ENCODE peak calls at places on chromosomes 12 and 14, in four cellular contexts. L is lower lobe of right lung, F is HepG2, R is lung. Z is an unnamed sample.
A peak's percentile ranks its signal among the peaks of the same experiment; 100 is the strongest.

GRCh38 chr12:132249747-132250478 is 79.5 kb downstream of the GALNT9 start:
- DNase-seq in L (peak; percentile 19), F (no peak), R (no peak), Z (no peak)

GRCh38 chr14:97106609-97107008 is 309.4 kb downstream of the VRK1 start:
- DNase-seq in L (no peak), F (no peak), R (no peak), Z (no peak)

GRCh38 chr12:53798575-53798974 is 46.8 kb upstream of the CISTR start:
- DNase-seq in L (no peak), F (peak; percentile 97), R (no peak), Z (no peak)

GRCh38 chr12:30000401-30000800 is 216.7 kb upstream of the TMTC1 start:
- DNase-seq in L (no peak), F (no peak), R (no peak), Z (no peak)

GRCh38 chr12:20366776-20367409 is 1.4 kb upstream of the PDE3A start:
- DNase-seq in L (no peak), F (no peak), R (no peak), Z (no peak)

GRCh38 chr12:125583071-125583470 is 517.8 kb downstream of the AACS start:
- DNase-seq in L (no peak), F (no peak), R (no peak), Z (no peak)

GRCh38 chr14:58513272-58513671 is 85.8 kb downstream of the KIAA0586 start:
- DNase-seq in L (no peak), F (no peak), R (no peak), Z (no peak)

GRCh38 chr14:71579331-71579730 is 352.9 kb upstream of the RGS6 start:
- DNase-seq in L (no peak), F (no peak), R (no peak), Z (no peak)

GRCh38 chr14:32010561-32011188 is 66.4 kb upstream of the ARHGAP5 start:
- DNase-seq in L (no peak), F (peak; percentile 92), R (no peak), Z (no peak)

GRCh38 chr12:106780010-106780625 is 5.6 kb downstream of the RIC8B start:
- DNase-seq in L (no peak), F (no peak), R (no peak), Z (peak; percentile 65)

GRCh38 chr14:70785556-70785955 is 23.8 kb downstream of the MAP3K9 start:
- DNase-seq in L (no peak), F (no peak), R (no peak), Z (no peak)

GRCh38 chr12:132487311-132487741 is 2.6 kb upstream of the FBRSL1 start:
- DNase-seq in L (no peak), F (no peak), R (no peak), Z (no peak)

GRCh38 chr12:48678561-48679185 is 3.4 kb downstream of the KANSL2 start:
- DNase-seq in L (no peak), F (no peak), R (no peak), Z (no peak)

GRCh38 chr14:35287481-35288013 is 4.6 kb upstream of the PSMA6 start:
- DNase-seq in L (no peak), F (no peak), R (no peak), Z (peak; percentile 43)

GRCh38 chr12:1738480-1738879 is 47.6 kb downstream of the ADIPOR2 start:
- DNase-seq in L (no peak), F (no peak), R (no peak), Z (no peak)

GRCh38 chr12:58420496-58420895 is 479.1 kb downstream of the ATP23 start:
- DNase-seq in L (no peak), F (no peak), R (no peak), Z (no peak)

GRCh38 chr14:44873536-44873935 is 88.2 kb downstream of the KLHL28 start:
- DNase-seq in L (no peak), F (peak; percentile 28), R (no peak), Z (no peak)

GRCh38 chr12:6228535-6229223 is 28.5 kb downstream of the CD9 start:
- DNase-seq in L (no peak), F (no peak), R (no peak), Z (peak; percentile 62)

GRCh38 chr12:59823535-59823934 is 227.7 kb downstream of the SLC16A7 start:
- DNase-seq in L (no peak), F (no peak), R (no peak), Z (no peak)

GRCh38 chr14:77457522-77458248 is at the start of the genes AHSA1 and VIPAS39:
- DNase-seq in L (peak; percentile 96), F (peak; percentile 99), R (peak; percentile 97), Z (peak; percentile 99)

GRCh38 chr12:42625611-42626010 is 36.1 kb upstream of the PRICKLE1 start:
- DNase-seq in L (no peak), F (no peak), R (no peak), Z (no peak)

GRCh38 chr12:91142184-91142583 is 30.9 kb upstream of the LUM start:
- DNase-seq in L (no peak), F (no peak), R (no peak), Z (no peak)

GRCh38 chr14:60332046-60332399 is 83.0 kb downstream of the PPM1A start:
- DNase-seq in L (no peak), F (no peak), R (no peak), Z (no peak)

GRCh38 chr12:32558941-32559340 is 120.2 kb upstream of the DNM1L start:
- DNase-seq in L (no peak), F (no peak), R (no peak), Z (no peak)

GRCh38 chr12:18165422-18165871 is 75.5 kb upstream of the RERGL start:
- DNase-seq in L (no peak), F (no peak), R (no peak), Z (peak; percentile 78)

GRCh38 chr14:89377544-89377943 is 39.5 kb downstream of the FOXN3 start:
- DNase-seq in L (no peak), F (no peak), R (no peak), Z (no peak)

GRCh38 chr12:81758421-81759214 is 532 bp downstream of the PPFIA2 start:
- DNase-seq in L (no peak), F (no peak), R (no peak), Z (no peak)

GRCh38 chr12:62957233-62957953 is 22.4 kb upstream of the PPM1H start:
- DNase-seq in L (no peak), F (peak; percentile 75), R (no peak), Z (no peak)

GRCh38 chr12:131035268-131035681 is 81.6 kb downstream of the ADGRD1 start:
- DNase-seq in L (peak; percentile 76), F (no peak), R (no peak), Z (peak; percentile 43)

GRCh38 chr12:5166976-5167375 is 123.3 kb downstream of the KCNA5 start:
- DNase-seq in L (no peak), F (no peak), R (no peak), Z (no peak)

GRCh38 chr14:23950411-23951135 is 3.0 kb upstream of the DHRS4 start:
- DNase-seq in L (no peak), F (no peak), R (no peak), Z (no peak)

GRCh38 chr14:22837750-22838538 is 1.6 kb downstream of the MMP14 start:
- DNase-seq in L (peak; percentile 46), F (no peak), R (no peak), Z (peak; percentile 42)

GRCh38 chr12:77923882-77924281 is 93.2 kb downstream of the NAV3 start:
- DNase-seq in L (no peak), F (no peak), R (no peak), Z (no peak)

GRCh38 chr12:22083167-22083566 is 37.1 kb downstream of the CMAS start:
- DNase-seq in L (no peak), F (peak; percentile 16), R (no peak), Z (peak; percentile 15)

DNA sequence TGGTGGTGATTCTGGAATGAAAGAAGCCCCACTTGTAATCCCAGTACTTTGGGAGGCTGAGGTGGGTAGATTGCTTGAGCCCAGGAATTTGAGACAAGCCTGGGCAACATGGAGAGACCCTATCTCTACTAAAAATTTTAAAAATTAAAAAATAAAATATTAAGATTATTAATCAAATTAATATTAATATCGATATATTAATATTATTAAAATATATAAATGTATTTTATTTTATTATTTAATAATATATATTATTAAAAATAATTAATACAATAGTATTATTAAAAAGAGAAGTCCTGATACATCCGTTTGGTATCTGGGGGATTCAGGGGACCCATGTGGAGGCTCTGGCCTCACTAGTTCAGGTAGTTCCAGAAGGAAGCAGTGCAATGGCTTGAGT is 68.7 kb downstream of the FOXN4 start:
- DNase-seq in L (no peak), F (no peak), R (no peak), Z (no peak)
- H3K36me3 ChIP-seq in L (peaks cover 94% of the 10 kb centered on the region), F (peaks cover 6% of the 10 kb centered on the region), R (peaks cover 42% of the 10 kb centered on the region), Z (peaks cover 15% of the 10 kb centered on the region)

GRCh38 chr12:34605510-34605887 is 583.2 kb downstream of the ALG10 start:
- DNase-seq in L (peak; percentile 20), F (no peak), R (no peak), Z (no peak)
- H3K9me3 ChIP-seq in L (peaks cover 46% of the 10 kb centered on the region), F (peaks cover 74% of the 10 kb centered on the region), R (no peaks in the 10 kb centered on the region), Z (no peaks in the 10 kb centered on the region)

DNA sequence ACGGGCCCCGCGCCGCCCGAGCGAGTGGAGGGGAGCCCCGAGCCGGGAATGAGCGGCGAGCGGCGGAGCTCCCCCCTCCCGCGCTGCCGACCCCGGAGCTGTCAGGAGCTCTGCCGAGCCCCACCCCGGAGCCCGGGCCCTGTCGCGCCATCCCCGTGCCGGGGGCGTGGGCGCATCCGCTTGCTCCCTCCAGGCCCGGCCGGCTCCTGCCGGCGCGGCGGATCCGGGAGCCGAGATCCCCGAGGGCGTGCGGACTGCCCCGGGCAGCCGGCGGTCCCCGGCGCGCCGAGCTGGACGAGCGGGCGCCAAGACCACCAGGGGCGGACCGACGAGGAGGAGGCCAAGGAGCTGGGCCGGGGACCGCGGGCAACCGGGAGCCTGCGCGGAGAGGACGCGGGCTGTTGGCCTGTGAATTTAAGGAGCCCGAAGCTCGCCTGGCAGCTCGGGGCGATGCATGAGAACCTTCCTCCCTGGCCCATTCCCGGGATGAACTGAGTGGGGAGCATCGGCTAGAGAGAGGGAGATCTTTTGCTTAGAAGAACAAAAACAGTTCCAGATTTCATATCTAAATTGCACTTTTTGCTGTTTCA is 2.0 kb downstream of the PTHLH start:
- DNase-seq in L (no peak), F (no peak), R (no peak), Z (no peak)
- H3K4me3 ChIP-seq in L (peak overlapping the region; percentile 57), F (no peak overlapping the region), R (peak overlapping the region; percentile 6), Z (no peak overlapping the region)

DNA sequence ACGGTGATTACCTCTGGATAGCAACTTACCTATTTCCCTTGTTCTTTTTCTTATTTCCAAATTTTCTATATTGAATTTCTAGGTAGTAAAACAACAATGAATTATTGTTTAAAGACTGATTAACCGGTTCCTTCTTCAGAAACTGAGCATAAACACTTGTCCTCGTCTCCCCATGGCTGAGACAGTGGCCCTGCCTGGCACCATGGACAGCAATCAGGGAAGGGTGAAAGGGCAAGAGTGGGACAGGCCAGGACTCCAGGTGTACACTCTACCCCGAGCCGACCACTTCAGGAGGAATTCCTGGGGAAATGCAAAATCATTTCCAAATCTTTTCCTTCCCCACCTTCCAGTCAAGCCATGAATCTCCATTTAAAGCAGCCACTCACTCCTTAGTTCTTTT is 48.8 kb upstream of the LTBP2 start:
- DNase-seq in L (no peak), F (no peak), R (no peak), Z (no peak)
- H3K36me3 ChIP-seq in L (peaks cover 82% of the 10 kb centered on the region), F (peaks cover 7% of the 10 kb centered on the region), R (peaks cover 23% of the 10 kb centered on the region), Z (peaks cover 12% of the 10 kb centered on the region)

Z was measured in small intestine.